ENCODE peak calls at places on chromosome 2, in seven cellular contexts. Y is H9, T is mammary epithelial cell, X is astrocyte, P is neuronal stem cell, O is GM23248, A is mesenchymal stem cell. V is an unnamed sample. For H3K27me3, the result is how much of the 10 kb centered on the place peaks cover.

GRCh38 chr2:184155791-184156190 is 442.5 kb upstream of the ZNF804A start:
- DNase-seq in Y (no peak), T (no peak), X (no peak), P (no peak), O (no peak), A (no peak), V (no peak)

GRCh38 chr2:238032755-238033337 is 28.0 kb upstream of the SCLY start:
- DNase-seq in Y (no peak), T (peak), X (no peak), P (no peak), O (no peak), A (no peak), V (no peak)

GRCh38 chr2:143329288-143329687 is 200.1 kb downstream of the ARHGAP15 start:
- DNase-seq in Y (no peak), T (no peak), X (no peak), P (no peak), O (no peak), A (no peak), V (no peak)

GRCh38 chr2:108244667-108245414 is 5.1 kb downstream of the SULT1C3 start:
- DNase-seq in Y (no peak), T (no peak), X (no peak), P (no peak), O (no peak), A (no peak), V (no peak)

GRCh38 chr2:68052717-68053422 is 9.9 kb downstream of the C1D start:
- DNase-seq in Y (no peak), T (no peak), X (peak), P (no peak), O (peak), A (no peak), V (no peak)

GRCh38 chr2:84963692-84964405 is 7.1 kb upstream of the KCMF1 start:
- DNase-seq in Y (no peak), T (peak), X (peak), P (no peak), O (peak), A (peak), V (no peak)

GRCh38 chr2:73983322-73984202 is 1.1 kb upstream of the TET3 start:
- DNase-seq in Y (peak), T (peak), X (no peak), P (no peak), O (no peak), A (no peak), V (peak)

GRCh38 chr2:6495466-6495865 is 370.2 kb downstream of the CMPK2 start:
- DNase-seq in Y (no peak), T (no peak), X (no peak), P (no peak), O (no peak), A (no peak), V (no peak)

GRCh38 chr2:19987936-19988335 is 2.0 kb downstream of the WDR35 start:
- DNase-seq in Y (no peak), T (no peak), X (no peak), P (no peak), O (no peak), A (no peak), V (no peak)

GRCh38 chr2:170651603-170652002 is 63.5 kb upstream of the SP5 start:
- DNase-seq in Y (no peak), T (no peak), X (no peak), P (no peak), O (no peak), A (no peak), V (no peak)

GRCh38 chr2:132845339-132845738 is 175.3 kb upstream of the LYPD1 start:
- DNase-seq in Y (no peak), T (no peak), X (no peak), P (no peak), O (no peak), A (no peak), V (no peak)

GRCh38 chr2:221896505-221897151 is 324.5 kb upstream of the EPHA4 start:
- DNase-seq in Y (no peak), T (peak), X (peak), P (no peak), O (peak), A (peak), V (no peak)

GRCh38 chr2:133026536-133027177 is 356.7 kb upstream of the LYPD1 start:
- DNase-seq in Y (peak), T (no peak), X (no peak), P (peak), O (peak), A (no peak), V (no peak)

GRCh38 chr2:113910110-113910717 is 20.3 kb downstream of the ACTR3 start:
- DNase-seq in Y (no peak), T (peak), X (peak), P (no peak), O (peak), A (peak), V (no peak)

GRCh38 chr2:37871453-37872191 is 53.5 kb upstream of the RMDN2 start:
- DNase-seq in Y (no peak), T (peak), X (peak), P (no peak), O (peak), A (peak), V (peak)

GRCh38 chr2:162490052-162490717 is 146.3 kb downstream of the GCA start:
- DNase-seq in Y (no peak), T (peak), X (no peak), P (no peak), O (peak), A (no peak), V (no peak)

GRCh38 chr2:8312221-8312620 is 369.6 kb upstream of the ID2 start:
- DNase-seq in Y (peak), T (no peak), X (no peak), P (no peak), O (no peak), A (no peak), V (no peak)

GRCh38 chr2:164617466-164617865 is 3.8 kb downstream of the GRB14 start:
- DNase-seq in Y (no peak), T (peak), X (peak), P (no peak), O (peak), A (peak), V (no peak)

GRCh38 chr2:185939858-185940257 is 201.3 kb downstream of the FSIP2 start:
- DNase-seq in Y (no peak), T (no peak), X (no peak), P (no peak), O (no peak), A (no peak), V (no peak)

GRCh38 chr2:62300925-62301324 is 105.0 kb downstream of the B3GNT2 start:
- DNase-seq in Y (no peak), T (no peak), X (no peak), P (no peak), O (no peak), A (no peak), V (no peak)

GRCh38 chr2:237682901-237683670 is 55.7 kb downstream of the LRRFIP1 start:
- DNase-seq in Y (no peak), T (no peak), X (no peak), P (no peak), O (no peak), A (no peak), V (no peak)

GRCh38 chr2:173866858-173867620 is 98.1 kb downstream of the SP3 start:
- DNase-seq in Y (no peak), T (no peak), X (no peak), P (no peak), O (peak), A (no peak), V (no peak)

GRCh38 chr2:75403991-75404428 is 156.7 kb downstream of the EVA1A start:
- DNase-seq in Y (peak), T (peak), X (peak), P (peak), O (peak), A (peak), V (no peak)

GRCh38 chr2:237262838-237263771 is 150.9 kb downstream of the COL6A3 start:
- DNase-seq in Y (no peak), T (peak), X (peak), P (no peak), O (peak), A (peak), V (no peak)

DNA sequence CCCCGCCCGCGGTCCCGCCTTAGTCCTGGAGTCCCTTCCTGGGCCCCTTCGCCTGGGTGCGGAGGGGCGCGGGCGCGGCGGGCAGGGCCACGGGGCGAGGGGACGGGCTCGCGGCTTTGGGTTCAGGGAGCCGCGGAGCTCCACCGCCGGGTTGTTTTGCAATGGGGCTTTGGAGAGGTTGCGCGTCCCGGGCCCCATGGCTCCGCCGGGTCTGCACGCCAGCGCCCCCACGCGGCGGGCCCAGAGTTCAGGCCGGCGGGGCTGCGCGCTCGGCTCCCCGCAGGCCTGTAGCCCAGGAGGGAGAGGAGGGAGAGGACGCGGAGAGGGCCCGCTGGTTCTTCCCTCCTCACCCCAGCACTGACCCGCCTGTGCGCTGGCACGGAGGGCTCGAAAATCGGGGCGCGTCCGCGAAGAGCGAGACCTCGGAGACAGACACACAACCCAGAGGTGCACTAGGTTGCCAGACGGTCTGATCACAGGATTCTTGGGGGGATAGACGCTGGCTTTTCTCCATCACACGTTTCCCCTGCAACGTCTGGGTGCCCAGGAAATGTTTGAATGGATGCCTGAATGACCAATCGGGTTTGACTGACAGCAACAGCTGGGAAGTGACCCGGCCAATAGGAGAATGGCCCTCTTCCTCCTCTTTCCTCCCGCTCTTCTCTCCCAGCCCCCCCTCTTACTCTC is 4.9 kb upstream of the SIX2 start:
- DNase-seq in Y (peak), T (no peak), X (no peak), P (no peak), O (peak), A (no peak), V (no peak)
- H3K27me3 ChIP-seq in Y (under half), T (half or more), X (half or more), P (half or more), O (half or more), A (half or more), V (half or more)

DNA sequence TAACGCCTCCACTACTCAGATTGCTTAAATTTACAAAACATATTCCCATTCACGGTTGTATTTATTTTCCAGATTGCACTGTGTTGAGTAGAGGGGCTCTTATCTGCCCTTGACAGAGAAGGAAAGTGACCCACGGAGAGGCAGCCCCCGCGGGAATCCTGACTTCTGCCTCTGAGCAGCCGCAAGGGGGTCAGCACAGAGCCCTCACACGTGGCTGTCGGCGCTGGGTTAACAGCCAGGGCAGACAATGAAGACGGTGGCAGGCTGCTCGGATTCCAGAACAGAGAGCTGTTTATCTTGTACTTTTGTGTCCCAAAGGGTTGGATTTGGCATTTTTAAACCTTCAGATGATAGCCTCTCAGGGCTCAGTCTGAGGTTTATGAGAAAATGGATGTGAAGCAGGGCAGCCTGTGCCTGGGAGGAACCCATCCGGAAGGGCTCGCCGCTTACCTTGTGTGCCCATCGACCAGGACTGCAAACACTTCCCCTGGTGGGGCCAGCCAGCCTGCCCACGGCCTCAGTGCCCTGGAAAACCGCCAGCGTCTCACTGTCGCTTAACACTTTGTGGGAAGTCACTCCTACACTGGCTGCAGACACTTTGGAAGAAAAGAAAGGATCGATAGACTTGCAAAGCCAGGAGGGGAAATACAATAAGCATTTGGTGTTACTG is 325.1 kb upstream of the MYT1L start:
- DNase-seq in Y (no peak), T (no peak), X (no peak), P (no peak), O (no peak), A (no peak), V (no peak)
- H2AFZ ChIP-seq in Y (no peak), T (no peak), X (peak), P (peak), O (no peak), A (no peak), V (no peak)

GRCh38 chr2:65228249-65228750 is 669 bp downstream of the ACTR2 start:
- DNase-seq in Y (no peak), T (peak), X (peak), P (no peak), O (peak), A (peak), V (no peak)

GRCh38 chr2:65232636-65233035 is 5.0 kb downstream of the ACTR2 start:
- DNase-seq in Y (no peak), T (peak), X (peak), P (no peak), O (peak), A (peak), V (no peak)

GRCh38 chr2:65227471-65228248 is at the start of gene ACTR2:
- DNase-seq in Y (peak), T (peak), X (peak), P (peak), O (peak), A (peak), V (peak)

GRCh38 chr2:65231121-65231520 is 3.5 kb downstream of the ACTR2 start:
- DNase-seq in Y (no peak), T (peak), X (peak), P (no peak), O (peak), A (peak), V (no peak)

DNA sequence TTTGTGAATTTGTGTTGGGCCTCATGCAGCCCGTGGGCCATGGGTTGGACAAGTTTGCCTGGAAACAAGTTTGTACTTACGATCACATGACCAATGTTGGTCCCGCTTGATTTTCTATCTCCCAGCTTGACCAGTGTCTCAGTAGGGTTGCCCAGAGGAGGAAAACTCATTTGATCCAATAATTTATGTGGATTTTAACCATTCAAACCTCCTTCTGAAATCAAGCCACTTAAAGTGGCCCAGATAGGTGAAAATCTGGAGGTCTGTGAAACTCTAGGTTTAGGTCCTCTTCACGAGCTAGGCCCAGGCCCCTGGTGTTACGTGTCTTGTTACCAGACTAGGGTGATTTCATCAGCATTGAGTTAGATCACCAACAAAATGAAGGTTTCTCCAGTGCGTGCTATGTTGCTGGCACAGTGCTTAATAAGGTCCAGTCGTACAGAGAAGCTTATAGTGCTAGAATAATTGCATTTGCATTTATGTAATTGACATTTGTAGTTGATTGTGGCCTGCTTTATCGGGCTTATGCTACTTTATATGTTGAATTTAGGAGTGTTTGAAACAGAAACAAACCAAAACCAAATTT is 4.4 kb downstream of the ACTR2 start:
- DNase-seq in Y (no peak), T (no peak), X (peak), P (no peak), O (peak), A (peak), V (no peak)
- H3K9ac ChIP-seq in Y (no peak), T (no peak), X (peak), P (no peak), O (peak), A (peak), V (no peak)

GRCh38 chr2:240806459-240806858 is 13.6 kb downstream of the KIF1A start:
- DNase-seq in Y (no peak), T (no peak), X (no peak), P (no peak), O (no peak), A (no peak), V (no peak)
- H3K27me3 ChIP-seq in Y (under half), T (under half), X (under half), P (under half), O (half or more), A (half or more), V (under half)

GRCh38 chr2:9699139-9699823 is 68.5 kb upstream of the YWHAQ start:
- DNase-seq in Y (no peak), T (peak), X (peak), P (no peak), O (peak), A (peak), V (no peak)

GRCh38 chr2:9704600-9704999 is 73.8 kb upstream of the YWHAQ start:
- DNase-seq in Y (no peak), T (no peak), X (no peak), P (no peak), O (no peak), A (no peak), V (no peak)

GRCh38 chr2:9703701-9704221 is 73.0 kb upstream of the YWHAQ start:
- DNase-seq in Y (no peak), T (peak), X (peak), P (no peak), O (peak), A (peak), V (no peak)

GRCh38 chr2:9703085-9703641 is 72.4 kb upstream of the YWHAQ start:
- DNase-seq in Y (no peak), T (peak), X (peak), P (no peak), O (peak), A (peak), V (peak)

DNA sequence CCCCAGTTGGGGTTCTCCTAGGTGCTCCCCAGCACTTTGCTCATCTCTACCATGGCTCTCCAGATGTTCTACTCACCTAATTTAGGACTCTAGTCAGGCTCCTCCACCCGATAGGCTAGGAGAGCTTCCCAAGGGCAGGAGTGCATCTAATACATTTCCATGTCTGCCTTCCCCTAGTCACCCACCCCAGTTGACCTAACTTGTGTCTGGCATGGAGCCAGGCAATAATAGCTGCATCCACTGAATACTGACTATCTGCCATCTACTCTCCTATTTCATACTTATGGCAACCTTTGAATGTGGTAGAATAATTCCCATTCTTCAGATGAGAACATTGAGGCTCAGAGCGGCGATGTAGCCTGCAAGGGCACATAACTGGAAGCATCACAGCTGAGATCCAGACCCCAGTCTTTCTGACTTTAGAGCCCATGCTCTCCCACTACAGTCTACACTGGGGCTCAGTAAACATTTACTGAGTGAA is 71.8 kb upstream of the YWHAQ start:
- DNase-seq in Y (no peak), T (no peak), X (no peak), P (no peak), O (no peak), A (no peak), V (no peak)
- H2AFZ ChIP-seq in Y (no peak), T (no peak), X (no peak), P (no peak), O (no peak), A (no peak), V (no peak)

GRCh38 chr2:43993437-43993836 is 2.4 kb downstream of the LRPPRC start:
- DNase-seq in Y (no peak), T (no peak), X (no peak), P (no peak), O (no peak), A (no peak), V (no peak)
- H3K9ac ChIP-seq in Y (peak), T (no peak), X (no peak), P (no peak), O (no peak), A (no peak), V (no peak)

GRCh38 chr2:176083796-176084261 is at the start of gene EVX2:
- DNase-seq in Y (peak), T (no peak), X (no peak), P (no peak), O (no peak), A (no peak), V (no peak)

GRCh38 chr2:176085120-176085788 is 1.5 kb upstream of the EVX2 start:
- DNase-seq in Y (peak), T (no peak), X (no peak), P (no peak), O (no peak), A (no peak), V (no peak)

GRCh38 chr2:176082885-176083731 is 654 bp downstream of the EVX2 start:
- DNase-seq in Y (peak), T (no peak), X (no peak), P (no peak), O (no peak), A (no peak), V (no peak)

GRCh38 chr2:176085861-176086771 is 2.4 kb upstream of the EVX2 start:
- DNase-seq in Y (peak), T (no peak), X (no peak), P (no peak), O (peak), A (no peak), V (no peak)

GRCh38 chr2:176084629-176085119 is 912 bp upstream of the EVX2 start:
- DNase-seq in Y (peak), T (no peak), X (no peak), P (no peak), O (peak), A (no peak), V (no peak)
- H3K27me3 ChIP-seq in Y (half or more), T (half or more), X (half or more), P (half or more), O (half or more), A (half or more), V (half or more)